ENCODE peak calls at places on chromosomes 5 and 9, in eight cellular contexts. R, H, U, F, K, I, V and Q are unnamed samples.

GRCh38 chr5:83837261-83837894 is 116.7 kb upstream of the HAPLN1 start:
- DNase-seq in R (no peak), H (no peak), U (no peak), F (no peak), K (no peak), I (no peak), V (no peak), Q (no peak)

GRCh38 chr5:7094626-7095025 is 301.3 kb upstream of the ADCY2 start:
- DNase-seq in R (no peak), H (no peak), U (peak), F (no peak), K (peak), I (no peak), V (no peak), Q (no peak)

GRCh38 chr9:3820643-3821042 is 294.8 kb upstream of the RFX3 start:
- DNase-seq in R (no peak), H (no peak), U (no peak), F (no peak), K (no peak), I (no peak), V (no peak), Q (no peak)

GRCh38 chr9:35340046-35340445 is 149.9 kb upstream of the RUSC2 start:
- DNase-seq in R (no peak), H (no peak), U (no peak), F (no peak), K (peak), I (no peak), V (peak), Q (no peak)

GRCh38 chr9:110750272-110750671 is 81.7 kb downstream of the MUSK start:
- DNase-seq in R (no peak), H (no peak), U (no peak), F (no peak), K (no peak), I (no peak), V (peak), Q (no peak)

GRCh38 chr5:65307088-65307487 is 174.6 kb downstream of the ADAMTS6 start:
- DNase-seq in R (no peak), H (no peak), U (no peak), F (no peak), K (no peak), I (no peak), V (peak), Q (no peak)

GRCh38 chr5:131589510-131590348 is 45.3 kb downstream of the RAPGEF6 start:
- DNase-seq in R (peak), H (no peak), U (no peak), F (peak), K (peak), I (peak), V (peak), Q (peak)

GRCh38 chr9:84170521-84171141 is 169.9 kb downstream of the SLC28A3 start:
- DNase-seq in R (peak), H (no peak), U (no peak), F (no peak), K (peak), I (no peak), V (peak), Q (peak)

GRCh38 chr9:133873006-133873780 is 118.9 kb downstream of the VAV2 start:
- DNase-seq in R (no peak), H (no peak), U (no peak), F (no peak), K (peak), I (no peak), V (no peak), Q (no peak)

GRCh38 chr5:32312194-32312681 is 501 bp downstream of the MTMR12 start:
- DNase-seq in R (no peak), H (peak), U (peak), F (peak), K (peak), I (peak), V (peak), Q (peak)

GRCh38 chr5:160930361-160930760 is 78.3 kb upstream of the ATP10B start:
- DNase-seq in R (peak), H (no peak), U (no peak), F (no peak), K (no peak), I (no peak), V (peak), Q (no peak)

GRCh38 chr5:66894480-66895240 is 298.5 kb downstream of the MAST4 start:
- DNase-seq in R (no peak), H (no peak), U (no peak), F (no peak), K (peak), I (no peak), V (no peak), Q (no peak)

GRCh38 chr5:172274951-172275753 is 8.4 kb downstream of the UBTD2 start:
- DNase-seq in R (no peak), H (peak), U (peak), F (peak), K (no peak), I (no peak), V (peak), Q (no peak)

GRCh38 chr5:39331993-39332392 is 32.3 kb downstream of the C9 start:
- DNase-seq in R (peak), H (no peak), U (no peak), F (no peak), K (no peak), I (no peak), V (no peak), Q (no peak)

GRCh38 chr9:69019808-69020207 is 5.9 kb upstream of the PRKACG start:
- DNase-seq in R (no peak), H (no peak), U (no peak), F (no peak), K (no peak), I (no peak), V (no peak), Q (no peak)

GRCh38 chr9:89669361-89669842 is 64.6 kb downstream of the GADD45G start:
- DNase-seq in R (no peak), H (no peak), U (no peak), F (no peak), K (no peak), I (no peak), V (no peak), Q (no peak)

GRCh38 chr5:4375640-4376039 is 764.5 kb upstream of the ADAMTS16 start:
- DNase-seq in R (no peak), H (no peak), U (no peak), F (no peak), K (no peak), I (no peak), V (no peak), Q (no peak)

GRCh38 chr5:172008689-172009141 is 2.3 kb upstream of the FBXW11 start:
- DNase-seq in R (no peak), H (no peak), U (no peak), F (no peak), K (peak), I (no peak), V (peak), Q (no peak)

GRCh38 chr9:127369428-127369827 is 27.5 kb upstream of the SLC2A8 start:
- DNase-seq in R (no peak), H (no peak), U (no peak), F (no peak), K (no peak), I (no peak), V (no peak), Q (no peak)

GRCh38 chr5:75720882-75721281 is 3.6 kb upstream of the POC5 start:
- DNase-seq in R (no peak), H (no peak), U (no peak), F (no peak), K (no peak), I (no peak), V (no peak), Q (no peak)

GRCh38 chr5:168401226-168401625 is 85.0 kb upstream of the RARS1 start:
- DNase-seq in R (no peak), H (no peak), U (no peak), F (no peak), K (no peak), I (no peak), V (no peak), Q (no peak)

GRCh38 chr9:37908698-37909186 is 4.8 kb upstream of the SLC25A51 start:
- DNase-seq in R (peak), H (no peak), U (no peak), F (no peak), K (peak), I (no peak), V (peak), Q (no peak)

GRCh38 chr9:89522261-89522978 is 24.5 kb upstream of the SEMA4D start:
- DNase-seq in R (no peak), H (peak), U (peak), F (peak), K (peak), I (no peak), V (no peak), Q (no peak)

GRCh38 chr9:134536101-134536900 is 105.3 kb upstream of the COL5A1 start:
- DNase-seq in R (no peak), H (no peak), U (no peak), F (no peak), K (peak), I (no peak), V (peak), Q (no peak)

GRCh38 chr5:33726422-33727165 is 165.2 kb downstream of the ADAMTS12 start:
- DNase-seq in R (no peak), H (no peak), U (no peak), F (no peak), K (peak), I (no peak), V (peak), Q (no peak)

GRCh38 chr9:105500108-105500766 is 52.4 kb downstream of the FSD1L start:
- DNase-seq in R (no peak), H (no peak), U (no peak), F (peak), K (no peak), I (no peak), V (peak), Q (no peak)

GRCh38 chr5:114308017-114308416 is 53.9 kb upstream of the KCNN2 start:
- DNase-seq in R (no peak), H (no peak), U (no peak), F (no peak), K (no peak), I (no peak), V (no peak), Q (no peak)

GRCh38 chr5:27462936-27463335 is 424.6 kb upstream of the CDH9 start:
- DNase-seq in R (no peak), H (no peak), U (no peak), F (no peak), K (no peak), I (no peak), V (no peak), Q (no peak)

GRCh38 chr5:148939676-148940075 is 113.3 kb downstream of the ADRB2 start:
- DNase-seq in R (no peak), H (no peak), U (no peak), F (no peak), K (peak), I (no peak), V (no peak), Q (no peak)

GRCh38 chr5:52825826-52826225 is 38.1 kb downstream of the ITGA1 start:
- DNase-seq in R (no peak), H (no peak), U (no peak), F (no peak), K (no peak), I (no peak), V (no peak), Q (no peak)

GRCh38 chr9:98357921-98358535 is 102.6 kb upstream of the TBC1D2 start:
- DNase-seq in R (no peak), H (no peak), U (no peak), F (no peak), K (peak), I (no peak), V (peak), Q (no peak)

GRCh38 chr5:29460946-29461538 is 1732.4 kb upstream of the CDH6 start:
- DNase-seq in R (no peak), H (no peak), U (no peak), F (no peak), K (no peak), I (no peak), V (no peak), Q (no peak)

GRCh38 chr5:1171340-1171941 is 30.0 kb upstream of the SLC6A19 start:
- DNase-seq in R (peak), H (no peak), U (no peak), F (no peak), K (peak), I (no peak), V (no peak), Q (no peak)

GRCh38 chr5:153831976-153832375 is 206.7 kb downstream of the FAM114A2 start:
- DNase-seq in R (no peak), H (no peak), U (no peak), F (no peak), K (peak), I (no peak), V (peak), Q (no peak)

GRCh38 chr9:36798350-36799065 is 225.8 kb downstream of the MELK start:
- DNase-seq in R (no peak), H (no peak), U (no peak), F (no peak), K (peak), I (peak), V (no peak), Q (peak)

GRCh38 chr5:50352390-50352789 is 88.7 kb downstream of the EMB start:
- DNase-seq in R (no peak), H (no peak), U (no peak), F (no peak), K (no peak), I (no peak), V (no peak), Q (no peak)

GRCh38 chr5:140109050-140109817 is 4.7 kb upstream of the PURA start:
- DNase-seq in R (no peak), H (no peak), U (no peak), F (no peak), K (peak), I (no peak), V (no peak), Q (no peak)

GRCh38 chr5:56360816-56361215 is 127.7 kb upstream of the ANKRD55 start:
- DNase-seq in R (no peak), H (no peak), U (no peak), F (no peak), K (peak), I (no peak), V (peak), Q (no peak)

GRCh38 chr5:37871023-37871815 is 31.4 kb upstream of the GDNF start:
- DNase-seq in R (peak), H (no peak), U (no peak), F (no peak), K (peak), I (no peak), V (no peak), Q (no peak)